ENCODE peak calls at places on chromosomes 2 and 18, in four cellular contexts. One of them, this sample, is unnamed.

GRCh38 chr2:100699131-100699530 is 120.8 kb upstream of the NPAS2 start:
- DNase-seq in HepG2: no peak
- DNase-seq in K562: no peak
- DNase-seq in GM12878: no peak
- DNase-seq in this sample: no peak

GRCh38 chr2:236794074-236794473 is 224.4 kb downstream of the ACKR3 start:
- DNase-seq in HepG2: no peak
- DNase-seq in K562: no peak
- DNase-seq in GM12878: no peak
- DNase-seq in this sample: no peak

GRCh38 chr2:8872821-8873432 is 35.5 kb upstream of the KIDINS220 start:
- DNase-seq in HepG2: peak; percentile 61
- DNase-seq in K562: peak; percentile 36
- DNase-seq in GM12878: peak; percentile 17
- DNase-seq in this sample: peak; percentile 87

GRCh38 chr18:24846133-24846532 is 385.7 kb downstream of the HRH4 start:
- DNase-seq in HepG2: no peak
- DNase-seq in K562: no peak
- DNase-seq in GM12878: no peak
- DNase-seq in this sample: no peak

GRCh38 chr18:3511980-3512379 is 62.0 kb downstream of the TGIF1 start:
- DNase-seq in HepG2: no peak
- DNase-seq in K562: no peak
- DNase-seq in GM12878: no peak
- DNase-seq in this sample: no peak

GRCh38 chr2:232984451-232985207 is 28.4 kb downstream of the NGEF start:
- DNase-seq in HepG2: no peak
- DNase-seq in K562: no peak
- DNase-seq in GM12878: no peak
- DNase-seq in this sample: no peak

GRCh38 chr2:203061346-203061745 is 46.7 kb downstream of the NBEAL1 start:
- DNase-seq in HepG2: peak; percentile 70
- DNase-seq in K562: no peak
- DNase-seq in GM12878: no peak
- DNase-seq in this sample: peak; percentile 79

GRCh38 chr2:134245340-134245984 is 8.4 kb upstream of the MGAT5 start:
- DNase-seq in HepG2: peak; percentile 57
- DNase-seq in K562: peak; percentile 41
- DNase-seq in GM12878: no peak
- DNase-seq in this sample: peak; percentile 90

GRCh38 chr2:177633910-177634294 is 241.3 kb downstream of the AGPS start:
- DNase-seq in HepG2: no peak
- DNase-seq in K562: no peak
- DNase-seq in GM12878: no peak
- DNase-seq in this sample: peak; percentile 13

GRCh38 chr18:32091325-32091723 is 350 bp upstream of the RNF138 start:
- DNase-seq in HepG2: no peak
- DNase-seq in K562: no peak
- DNase-seq in GM12878: no peak
- DNase-seq in this sample: no peak

GRCh38 chr2:5021148-5021547 is 671.0 kb upstream of the SOX11 start:
- DNase-seq in HepG2: no peak
- DNase-seq in K562: no peak
- DNase-seq in GM12878: no peak
- DNase-seq in this sample: no peak

GRCh38 chr2:118310878-118311442 is 222.7 kb downstream of the INSIG2 start:
- DNase-seq in HepG2: no peak
- DNase-seq in K562: no peak
- DNase-seq in GM12878: no peak
- DNase-seq in this sample: peak; percentile 91

GRCh38 chr2:197779261-197779660 is 5.9 kb downstream of the BOLL start:
- DNase-seq in HepG2: no peak
- DNase-seq in K562: no peak
- DNase-seq in GM12878: no peak
- DNase-seq in this sample: no peak

GRCh38 chr2:15367715-15368114 is 193.4 kb downstream of the NBAS start:
- DNase-seq in HepG2: no peak
- DNase-seq in K562: no peak
- DNase-seq in GM12878: no peak
- DNase-seq in this sample: no peak

GRCh38 chr2:238601433-238602222 is 174.9 kb downstream of the ASB1 start:
- DNase-seq in HepG2: no peak
- DNase-seq in K562: no peak
- DNase-seq in GM12878: no peak
- DNase-seq in this sample: no peak

GRCh38 chr2:1499033-1499795 is 86.0 kb downstream of the TPO start:
- DNase-seq in HepG2: no peak
- DNase-seq in K562: no peak
- DNase-seq in GM12878: no peak
- DNase-seq in this sample: no peak

GRCh38 chr2:241976296-241976695 is 106.8 kb downstream of the RTP5 start:
- DNase-seq in HepG2: no peak
- DNase-seq in K562: no peak
- DNase-seq in GM12878: no peak
- DNase-seq in this sample: no peak

GRCh38 chr2:28691774-28692281 is 59.8 kb upstream of the PPP1CB start:
- DNase-seq in HepG2: peak; percentile 92
- DNase-seq in K562: no peak
- DNase-seq in GM12878: no peak
- DNase-seq in this sample: peak; percentile 49

GRCh38 chr2:29196792-29197788 is 81.9 kb downstream of the CLIP4 start:
- DNase-seq in HepG2: peak; percentile 69
- DNase-seq in K562: peak; percentile 79
- DNase-seq in GM12878: peak; percentile 34
- DNase-seq in this sample: peak; percentile 90

GRCh38 chr2:201118957-201119848 is 3.2 kb downstream of the CFLAR start:
- DNase-seq in HepG2: no peak
- DNase-seq in K562: no peak
- DNase-seq in GM12878: no peak
- DNase-seq in this sample: peak; percentile 61

GRCh38 chr2:393711-394696 is 106.1 kb upstream of the ALKAL2 start:
- DNase-seq in HepG2: no peak
- DNase-seq in K562: no peak
- DNase-seq in GM12878: no peak
- DNase-seq in this sample: peak; percentile 9

GRCh38 chr18:36496022-36496421 is 198.5 kb downstream of the FHOD3 start:
- DNase-seq in HepG2: no peak
- DNase-seq in K562: no peak
- DNase-seq in GM12878: no peak
- DNase-seq in this sample: no peak

GRCh38 chr2:71299507-71299906 is 32.1 kb upstream of the ZNF638 start:
- DNase-seq in HepG2: peak; percentile 40
- DNase-seq in K562: peak; percentile 51
- DNase-seq in GM12878: no peak
- DNase-seq in this sample: peak; percentile 63

GRCh38 chr2:69945447-69945846 is 16.0 kb downstream of the ASPRV1 start:
- DNase-seq in HepG2: no peak
- DNase-seq in K562: no peak
- DNase-seq in GM12878: no peak
- DNase-seq in this sample: no peak

GRCh38 chr2:102451968-102452367 is 21.1 kb upstream of the SLC9A4 start:
- DNase-seq in HepG2: no peak
- DNase-seq in K562: no peak
- DNase-seq in GM12878: no peak
- DNase-seq in this sample: peak; percentile 9

GRCh38 chr2:180677200-180677599 is 303.2 kb upstream of the UBE2E3 start:
- DNase-seq in HepG2: no peak
- DNase-seq in K562: no peak
- DNase-seq in GM12878: no peak
- DNase-seq in this sample: no peak

GRCh38 chr18:7979714-7980113 is 412.6 kb downstream of the PTPRM start:
- DNase-seq in HepG2: no peak
- DNase-seq in K562: no peak
- DNase-seq in GM12878: no peak
- DNase-seq in this sample: no peak

GRCh38 chr2:161161074-161161577 is 898 bp downstream of the TANK start:
- DNase-seq in HepG2: peak; percentile 14
- DNase-seq in K562: no peak
- DNase-seq in GM12878: no peak
- DNase-seq in this sample: peak; percentile 6

GRCh38 chr2:197862556-197862955 is 58.2 kb downstream of the PLCL1 start:
- DNase-seq in HepG2: no peak
- DNase-seq in K562: no peak
- DNase-seq in GM12878: no peak
- DNase-seq in this sample: no peak

GRCh38 chr2:171086352-171087290 is 74.1 kb downstream of the TLK1 start:
- DNase-seq in HepG2: peak; percentile 65
- DNase-seq in K562: peak; percentile 37
- DNase-seq in GM12878: peak; percentile 9
- DNase-seq in this sample: peak; percentile 86

GRCh38 chr2:171081649-171082111 is 79.0 kb downstream of the TLK1 start:
- DNase-seq in HepG2: no peak
- DNase-seq in K562: no peak
- DNase-seq in GM12878: no peak
- DNase-seq in this sample: no peak

GRCh38 chr2:171080607-171081006 is 80.1 kb downstream of the TLK1 start:
- DNase-seq in HepG2: no peak
- DNase-seq in K562: no peak
- DNase-seq in GM12878: no peak
- DNase-seq in this sample: no peak

GRCh38 chr2:171084128-171084527 is 76.6 kb downstream of the TLK1 start:
- DNase-seq in HepG2: no peak
- DNase-seq in K562: no peak
- DNase-seq in GM12878: no peak
- DNase-seq in this sample: no peak

GRCh38 chr2:171083426-171083825 is 77.3 kb downstream of the TLK1 start:
- DNase-seq in HepG2: no peak
- DNase-seq in K562: no peak
- DNase-seq in GM12878: no peak
- DNase-seq in this sample: no peak
- TF ChIP-seq CREB1 in HepG2: no peak
- TF ChIP-seq CREB1 in K562: no peak
- TF ChIP-seq CREB1 in GM12878: no peak
- TF ChIP-seq CREB1 in this sample: no peak

GRCh38 chr18:79206444-79206843 is 137.2 kb downstream of the ATP9B start:
- DNase-seq in HepG2: no peak
- DNase-seq in K562: no peak
- DNase-seq in GM12878: no peak
- DNase-seq in this sample: no peak

GRCh38 chr18:79204889-79205807 is 136.0 kb downstream of the ATP9B start:
- DNase-seq in HepG2: no peak
- DNase-seq in K562: no peak
- DNase-seq in GM12878: no peak
- DNase-seq in this sample: no peak

GRCh38 chr18:79210002-79210910 is 141.1 kb downstream of the ATP9B start:
- DNase-seq in HepG2: no peak
- DNase-seq in K562: no peak
- DNase-seq in GM12878: no peak
- DNase-seq in this sample: no peak

GRCh38 chr18:79211844-79212243 is 142.7 kb downstream of the ATP9B start:
- DNase-seq in HepG2: peak; percentile 27
- DNase-seq in K562: no peak
- DNase-seq in GM12878: no peak
- DNase-seq in this sample: no peak

DNA sequence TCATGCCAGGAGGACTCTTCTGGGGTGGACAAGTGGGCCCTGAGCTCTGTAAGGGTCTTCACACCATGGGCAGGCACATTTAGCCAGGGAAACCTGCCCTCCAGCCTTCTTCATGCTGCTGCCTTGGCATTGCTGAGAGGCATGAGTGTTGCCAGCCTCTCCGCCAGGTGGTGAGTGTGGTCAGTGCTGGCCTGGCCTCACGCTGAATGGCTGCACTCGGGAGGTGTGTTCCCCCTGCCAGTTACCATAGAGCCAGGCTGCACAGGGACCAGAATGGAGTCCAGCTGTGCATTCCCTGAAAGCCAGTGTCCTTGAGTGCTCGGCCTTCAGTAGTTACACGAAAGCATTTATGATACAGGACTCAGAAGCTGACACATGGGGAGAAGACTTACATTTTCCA is 139.7 kb downstream of the ATP9B start:
- DNase-seq in HepG2: no peak
- DNase-seq in K562: no peak
- DNase-seq in GM12878: no peak
- DNase-seq in this sample: no peak
- TF ChIP-seq JUNB in HepG2: no peak
- TF ChIP-seq JUNB in K562: no peak
- TF ChIP-seq JUNB in GM12878: no peak
- TF ChIP-seq JUNB in this sample: no peak

DNA sequence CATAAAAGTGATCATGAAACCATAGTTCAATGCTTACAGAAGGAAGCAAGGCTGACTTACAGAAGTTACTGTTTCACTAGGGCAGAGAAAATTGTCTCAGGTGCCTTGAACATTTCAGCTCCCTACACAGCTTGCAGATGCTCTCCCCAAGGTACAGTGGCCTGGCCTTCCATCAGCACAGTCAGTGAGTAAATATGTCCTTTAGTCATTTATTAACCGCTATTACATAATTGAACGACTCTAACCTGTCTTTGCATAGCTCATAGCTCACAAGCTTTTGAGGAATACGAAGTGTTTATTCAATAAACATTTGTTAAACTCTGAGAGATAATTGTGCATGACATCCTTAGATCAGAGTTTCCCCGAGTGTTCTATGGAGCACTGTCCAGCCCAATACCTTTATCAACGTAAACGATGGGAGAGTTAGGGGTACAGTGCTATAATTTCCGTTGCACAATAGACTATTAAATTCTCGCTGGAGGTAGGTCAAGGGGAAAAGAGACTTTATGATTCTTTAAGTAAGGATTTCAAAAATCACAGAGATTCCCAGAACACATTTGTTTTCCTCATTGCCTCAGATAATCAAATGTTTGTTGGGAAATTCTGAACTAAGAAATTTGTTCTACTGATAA is 677.8 kb downstream of the TSN start:
- DNase-seq in HepG2: peak; percentile 84
- DNase-seq in K562: no peak
- DNase-seq in GM12878: peak; percentile 13
- DNase-seq in this sample: no peak
- TF ChIP-seq CREB1 in HepG2: no peak
- TF ChIP-seq CREB1 in K562: no peak
- TF ChIP-seq CREB1 in GM12878: no peak
- TF ChIP-seq CREB1 in this sample: no peak

GRCh38 chr2:68091439-68092034 is 28.7 kb upstream of the C1D start:
- DNase-seq in HepG2: no peak
- DNase-seq in K562: no peak
- DNase-seq in GM12878: no peak
- DNase-seq in this sample: no peak
- TF ChIP-seq JUNB in HepG2: no peak
- TF ChIP-seq JUNB in K562: no peak
- TF ChIP-seq JUNB in GM12878: no peak
- TF ChIP-seq JUNB in this sample: no peak